ENCODE peak calls at places on chromosome 3, in five cellular contexts. O, W, B, Y and N are unnamed samples.

GRCh38 chr3:195900426-195901355 is 7.7 kb downstream of the TNK2 start:
- DNase-seq in O (peak; percentile 77), W (peak; percentile 54), B (no peak), Y (no peak), N (no peak)

GRCh38 chr3:171829841-171830559 is 13.1 kb upstream of the TMEM212 start:
- DNase-seq in O (peak; percentile 70), W (peak; percentile 85), B (no peak), Y (no peak), N (peak; percentile 61)

GRCh38 chr3:126352476-126353454 is 4.4 kb downstream of the KLF15 start:
- DNase-seq in O (no peak), W (peak; percentile 40), B (no peak), Y (no peak), N (no peak)

GRCh38 chr3:11596387-11596786 is 47.3 kb downstream of the VGLL4 start:
- DNase-seq in O (no peak), W (no peak), B (no peak), Y (no peak), N (no peak)

GRCh38 chr3:189132125-189132744 is 39.5 kb upstream of the TPRG1 start:
- DNase-seq in O (peak; percentile 73), W (peak; percentile 82), B (peak; percentile 51), Y (peak; percentile 17), N (no peak)

GRCh38 chr3:48423883-48424695 is 5.8 kb downstream of the PLXNB1 start:
- DNase-seq in O (no peak), W (no peak), B (no peak), Y (no peak), N (no peak)

GRCh38 chr3:25427155-25428002 is 684 bp upstream of the RARB start:
- DNase-seq in O (no peak), W (no peak), B (no peak), Y (no peak), N (no peak)

GRCh38 chr3:23876901-23877300 is 39.9 kb downstream of the NKIRAS1 start:
- DNase-seq in O (no peak), W (no peak), B (no peak), Y (no peak), N (no peak)

GRCh38 chr3:193742628-193743027 is 149.6 kb downstream of the OPA1 start:
- DNase-seq in O (peak; percentile 81), W (no peak), B (no peak), Y (no peak), N (no peak)

GRCh38 chr3:82001276-82001953 is 240.0 kb upstream of the GBE1 start:
- DNase-seq in O (no peak), W (no peak), B (no peak), Y (no peak), N (no peak)

GRCh38 chr3:76715426-76715825 is 324.5 kb upstream of the ROBO2 start:
- DNase-seq in O (no peak), W (peak; percentile 19), B (no peak), Y (no peak), N (no peak)

GRCh38 chr3:126567696-126568438 is 9.1 kb upstream of the C3orf22 start:
- DNase-seq in O (no peak), W (no peak), B (no peak), Y (no peak), N (no peak)

GRCh38 chr3:108669211-108669610 is 79.7 kb downstream of the DZIP3 start:
- DNase-seq in O (no peak), W (no peak), B (no peak), Y (no peak), N (no peak)

GRCh38 chr3:87796137-87796899 is 262.5 kb downstream of the CGGBP1 start:
- DNase-seq in O (no peak), W (no peak), B (no peak), Y (no peak), N (no peak)

GRCh38 chr3:185242642-185243041 is 11.2 kb downstream of the EHHADH start:
- DNase-seq in O (no peak), W (no peak), B (no peak), Y (no peak), N (no peak)

GRCh38 chr3:57557088-57557537 is 1.0 kb downstream of the PDE12 start:
- DNase-seq in O (peak; percentile 72), W (peak; percentile 56), B (peak; percentile 2), Y (no peak), N (peak; percentile 17)

GRCh38 chr3:66075281-66075680 is 36.6 kb upstream of the MAGI1 start:
- DNase-seq in O (no peak), W (peak; percentile 89), B (no peak), Y (no peak), N (no peak)

GRCh38 chr3:128470134-128470915 is 3.6 kb upstream of the DNAJB8 start:
- DNase-seq in O (no peak), W (no peak), B (no peak), Y (no peak), N (no peak)

GRCh38 chr3:72953325-72953956 is 43.2 kb upstream of the PPP4R2 start:
- DNase-seq in O (no peak), W (peak; percentile 30), B (no peak), Y (no peak), N (no peak)

GRCh38 chr3:11438636-11439035 is 166.4 kb downstream of the ATG7 start:
- DNase-seq in O (no peak), W (peak; percentile 4), B (no peak), Y (no peak), N (no peak)

GRCh38 chr3:18295171-18295920 is 129.8 kb downstream of the SATB1 start:
- DNase-seq in O (peak; percentile 62), W (peak; percentile 46), B (no peak), Y (no peak), N (peak; percentile 23)

GRCh38 chr3:185823280-185824044 is 1.4 kb downstream of the IGF2BP2 start:
- DNase-seq in O (peak; percentile 26), W (peak; percentile 41), B (no peak), Y (no peak), N (peak; percentile 70)

GRCh38 chr3:161371441-161372320 is at the start of gene SPTSSB:
- DNase-seq in O (peak; percentile 18), W (no peak), B (peak; percentile 3), Y (no peak), N (peak; percentile 71)

GRCh38 chr3:159877924-159878323 is 110.7 kb upstream of the IL12A start:
- DNase-seq in O (no peak), W (peak; percentile 82), B (no peak), Y (no peak), N (no peak)

GRCh38 chr3:33732394-33732793 is 14.3 kb upstream of the CLASP2 start:
- DNase-seq in O (no peak), W (no peak), B (no peak), Y (no peak), N (peak; percentile 6)

GRCh38 chr3:183823963-183824362 is 1.4 kb downstream of the MAP6D1 start:
- DNase-seq in O (no peak), W (no peak), B (no peak), Y (no peak), N (no peak)

GRCh38 chr3:119235151-119235550 is 5.5 kb downstream of the B4GALT4 start:
- DNase-seq in O (no peak), W (peak; percentile 61), B (no peak), Y (no peak), N (no peak)

GRCh38 chr3:45599424-45599886 is 4.9 kb downstream of the LIMD1 start:
- DNase-seq in O (no peak), W (no peak), B (no peak), Y (peak; percentile 68), N (no peak)

GRCh38 chr3:62587579-62588031 is 214.3 kb upstream of the FEZF2 start:
- DNase-seq in O (no peak), W (peak; percentile 91), B (no peak), Y (no peak), N (no peak)

GRCh38 chr3:46299608-46300460 is 54.1 kb upstream of the CCR2 start:
- DNase-seq in O (peak; percentile 56), W (no peak), B (no peak), Y (no peak), N (no peak)

GRCh38 chr3:150327678-150328667 is 80.1 kb upstream of the TSC22D2 start:
- DNase-seq in O (no peak), W (no peak), B (no peak), Y (no peak), N (no peak)

GRCh38 chr3:150324825-150325224 is 83.3 kb upstream of the TSC22D2 start:
- DNase-seq in O (no peak), W (no peak), B (no peak), Y (no peak), N (no peak)

GRCh38 chr3:150319900-150320299 is 88.2 kb upstream of the TSC22D2 start:
- DNase-seq in O (peak; percentile 4), W (peak; percentile 96), B (no peak), Y (no peak), N (no peak)

GRCh38 chr3:150324261-150324660 is 83.8 kb upstream of the TSC22D2 start:
- DNase-seq in O (no peak), W (no peak), B (no peak), Y (no peak), N (no peak)

DNA sequence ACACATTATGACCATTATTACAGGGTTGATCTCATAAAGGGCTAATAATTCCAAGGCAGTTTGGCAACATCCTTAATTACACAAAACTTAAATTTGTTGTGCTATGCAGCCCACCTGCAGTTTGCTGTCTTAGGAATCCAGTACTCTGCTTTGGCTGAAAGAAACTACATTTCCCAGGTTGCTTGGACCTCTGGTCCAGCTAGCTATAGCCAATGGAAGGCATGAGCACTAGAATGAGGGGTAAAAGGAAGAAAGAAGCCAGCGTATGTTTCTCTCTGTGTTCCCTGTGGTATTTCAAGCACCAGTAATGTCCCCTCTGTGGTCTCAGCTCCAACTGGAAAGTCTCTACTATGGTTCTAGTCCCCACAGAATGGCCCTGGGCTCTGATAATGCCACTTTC is 84.3 kb upstream of the TSC22D2 start:
- DNase-seq in O (no peak), W (no peak), B (no peak), Y (no peak), N (no peak)
- TF ChIP-seq CTCF in O (no peak), W (no peak), B (no peak), Y (no peak), N (no peak)

GRCh38 chr3:107660316-107660976 is 137.7 kb downstream of the BBX start:
- DNase-seq in O (peak; percentile 47), W (peak; percentile 77), B (no peak), Y (no peak), N (no peak)
- TF ChIP-seq CTCF in O (peak; percentile 41), W (peak; percentile 75), B (peak; percentile 73), Y (peak; percentile 57), N (peak; percentile 60)

DNA sequence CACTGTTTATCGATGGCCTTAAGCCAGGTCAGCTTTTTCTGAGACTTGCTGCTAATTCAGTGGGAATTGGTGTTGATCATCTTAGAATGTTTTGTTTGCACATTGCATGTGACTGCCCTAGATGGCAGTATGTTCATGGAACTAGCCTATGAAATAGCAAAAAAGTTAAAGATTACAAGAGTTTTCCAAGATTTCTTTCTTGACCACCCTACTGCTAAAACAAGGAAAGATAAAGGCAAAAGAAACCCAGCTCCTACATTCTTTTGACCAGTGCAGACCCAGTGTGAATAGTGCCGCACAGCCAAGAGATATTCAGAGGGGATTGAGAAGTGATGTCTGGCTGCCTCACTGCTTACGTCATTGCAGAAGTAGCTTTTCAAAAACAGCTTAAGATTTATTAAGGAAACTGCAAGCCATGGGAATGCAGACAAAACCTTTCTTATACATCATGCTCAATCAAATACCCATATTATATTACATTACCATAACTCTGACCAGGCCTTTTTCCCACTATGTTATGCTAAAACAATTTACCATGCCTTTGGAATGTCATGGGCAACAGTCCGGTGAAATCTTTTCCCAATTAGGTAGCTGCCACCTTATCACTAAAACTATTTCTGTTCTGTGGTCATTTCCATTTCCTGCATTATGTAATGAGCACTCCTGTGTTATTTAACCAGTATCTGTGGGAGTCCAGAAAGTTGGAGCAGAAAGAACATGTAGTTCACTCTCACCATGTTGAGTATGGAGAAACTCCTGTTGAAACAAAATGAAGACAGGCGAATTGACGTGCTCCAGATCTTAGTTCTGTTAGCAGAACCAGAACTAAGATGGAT is 6.0 kb downstream of the PHLDB2 start:
- DNase-seq in O (no peak), W (peak; percentile 94), B (no peak), Y (no peak), N (no peak)
- TF ChIP-seq CTCF in O (no peak), W (peak; percentile 37), B (no peak), Y (peak; percentile 48), N (no peak)

GRCh38 chr3:41448396-41448795 is 249.1 kb downstream of the CTNNB1 start:
- DNase-seq in O (no peak), W (no peak), B (no peak), Y (no peak), N (no peak)
- TF ChIP-seq CTCF in O (no peak), W (no peak), B (no peak), Y (no peak), N (no peak)